ENCODE peak calls at places on chromosome 17, in five cellular contexts. N is neuronal stem cell; R is cardiac muscle cell; C is CD8-positive, alpha-beta memory T cell; Y is sigmoid colon. L is an unnamed sample. For H3K4me1, the result is how much of the 10 kb centered on the place peaks cover.

GRCh38 chr17:72280881-72281280 is 160.1 kb downstream of the SOX9 start:
- DNase-seq in N (no peak), R (no peak), C (no peak), Y (no peak), L (no peak)

GRCh38 chr17:58121925-58122324 is 26.3 kb upstream of the OR4D1 start:
- DNase-seq in N (no peak), R (peak), C (peak), Y (no peak), L (peak)

GRCh38 chr17:62062313-62062712 is 2.8 kb downstream of the MED13 start:
- DNase-seq in N (no peak), R (peak), C (no peak), Y (no peak), L (no peak)

GRCh38 chr17:80586464-80587228 is 42.0 kb downstream of the RPTOR start:
- DNase-seq in N (no peak), R (no peak), C (no peak), Y (no peak), L (no peak)

GRCh38 chr17:37494401-37494831 is 4.7 kb downstream of the DUSP14 start:
- DNase-seq in N (no peak), R (peak), C (no peak), Y (no peak), L (no peak)

GRCh38 chr17:8791910-8792270 is 7.3 kb downstream of the MFSD6L start:
- DNase-seq in N (no peak), R (peak), C (no peak), Y (no peak), L (no peak)

GRCh38 chr17:64686705-64687104 is 24.6 kb upstream of the SMURF2 start:
- DNase-seq in N (no peak), R (no peak), C (no peak), Y (no peak), L (no peak)

GRCh38 chr17:35432176-35433074 is at the start of gene SLFN12:
- DNase-seq in N (peak), R (peak), C (peak), Y (peak), L (peak)

GRCh38 chr17:72795941-72796340 is 296.5 kb downstream of the SLC39A11 start:
- DNase-seq in N (no peak), R (no peak), C (no peak), Y (no peak), L (no peak)

GRCh38 chr17:31693433-31694210 is 165.4 kb downstream of the COPRS start:
- DNase-seq in N (no peak), R (peak), C (no peak), Y (no peak), L (no peak)

GRCh38 chr17:56440391-56440790 is 153.1 kb upstream of the NOG start:
- DNase-seq in N (no peak), R (no peak), C (no peak), Y (no peak), L (no peak)

GRCh38 chr17:38920374-38921291 is 4.8 kb upstream of the LASP1NB start:
- DNase-seq in N (no peak), R (no peak), C (no peak), Y (peak), L (no peak)
- H3K4me1 ChIP-seq in N (under half), R (under half), C (under half), Y (under half), L (under half)

GRCh38 chr17:30291571-30292489 is at the start of gene BLMH:
- DNase-seq in N (peak), R (peak), C (peak), Y (peak), L (peak)

GRCh38 chr17:30290696-30291570 is 811 bp downstream of the BLMH start:
- DNase-seq in N (peak), R (peak), C (no peak), Y (peak), L (peak)

GRCh38 chr17:30292490-30292858 is 730 bp upstream of the BLMH start:
- DNase-seq in N (no peak), R (no peak), C (no peak), Y (no peak), L (no peak)

DNA sequence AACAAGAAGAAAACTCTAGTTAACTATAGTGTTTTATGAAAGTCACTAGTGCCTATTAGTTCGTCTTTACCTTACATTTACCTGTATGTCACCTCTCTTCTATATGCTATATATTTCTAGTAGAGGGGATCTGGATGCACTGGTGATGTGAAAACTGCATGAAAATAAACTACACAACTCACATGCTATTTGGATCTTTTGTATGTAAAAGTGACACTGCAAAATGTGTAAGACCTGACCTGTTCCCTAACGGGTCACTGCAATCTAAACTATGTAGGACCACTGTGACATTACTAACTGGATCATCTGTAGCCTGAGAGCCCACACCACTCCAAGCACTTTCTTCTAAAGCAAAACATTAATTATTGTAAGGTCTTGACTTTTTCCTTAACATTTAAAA is 1.7 kb downstream of the BLMH start:
- DNase-seq in N (no peak), R (no peak), C (no peak), Y (no peak), L (no peak)
- H3K27ac ChIP-seq in N (no peak), R (no peak), C (no peak), Y (no peak), L (no peak)

DNA sequence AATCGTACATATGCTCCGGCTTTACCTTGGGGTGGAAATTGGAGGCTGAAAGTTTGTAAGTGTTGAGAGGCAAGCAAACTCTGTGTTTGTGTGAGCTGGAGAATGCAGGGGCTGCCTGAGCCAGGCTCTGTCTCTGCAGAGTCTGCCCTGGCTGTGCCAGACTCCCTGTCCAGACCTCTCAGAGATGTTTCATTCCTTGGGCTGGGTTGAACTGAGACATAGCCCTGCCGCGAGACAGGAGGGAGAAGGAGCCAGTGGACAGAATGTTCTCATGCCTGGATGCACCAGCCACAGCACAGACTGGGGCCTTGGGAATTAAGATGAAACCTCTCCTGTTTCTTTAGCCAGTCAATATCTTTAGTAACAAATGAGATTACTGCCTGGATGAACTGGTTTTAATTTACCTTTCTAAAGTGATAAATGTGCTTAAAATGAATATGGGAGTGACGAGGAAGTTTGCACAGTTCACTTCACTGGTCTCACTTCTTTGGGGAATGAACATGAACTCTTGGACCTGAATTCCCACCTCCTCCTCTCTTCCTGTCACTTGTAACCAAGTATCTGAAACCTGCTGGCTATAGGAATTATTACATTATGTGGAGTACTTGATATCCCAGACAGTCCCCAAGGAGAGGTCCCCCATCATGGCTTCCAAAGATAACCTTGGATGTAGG is 40.1 kb downstream of the YPEL2 start:
- DNase-seq in N (no peak), R (no peak), C (no peak), Y (peak), L (no peak)
- H3K4me1 ChIP-seq in N (half or more), R (half or more), C (half or more), Y (half or more), L (half or more)

GRCh38 chr17:78777886-78778285 is 4.2 kb downstream of the CYTH1 start:
- DNase-seq in N (no peak), R (no peak), C (peak), Y (peak), L (peak)
- H3K27ac ChIP-seq in N (no peak), R (no peak), C (peak), Y (no peak), L (peak)

GRCh38 chr17:50219939-50220465 is 18.6 kb upstream of the COL1A1 start:
- DNase-seq in N (no peak), R (peak), C (no peak), Y (no peak), L (no peak)

GRCh38 chr17:50220811-50221210 is 19.4 kb upstream of the COL1A1 start:
- DNase-seq in N (no peak), R (no peak), C (no peak), Y (no peak), L (no peak)

GRCh38 chr17:50222922-50223321 is 21.5 kb upstream of the COL1A1 start:
- DNase-seq in N (no peak), R (no peak), C (no peak), Y (no peak), L (no peak)

GRCh38 chr17:50219345-50219744 is 17.9 kb upstream of the COL1A1 start:
- DNase-seq in N (no peak), R (peak), C (no peak), Y (no peak), L (no peak)

GRCh38 chr17:50221500-50222480 is 20.4 kb upstream of the COL1A1 start:
- DNase-seq in N (no peak), R (peak), C (no peak), Y (peak), L (no peak)
- H3K4me1 ChIP-seq in N (under half), R (under half), C (under half), Y (half or more), L (under half)

DNA sequence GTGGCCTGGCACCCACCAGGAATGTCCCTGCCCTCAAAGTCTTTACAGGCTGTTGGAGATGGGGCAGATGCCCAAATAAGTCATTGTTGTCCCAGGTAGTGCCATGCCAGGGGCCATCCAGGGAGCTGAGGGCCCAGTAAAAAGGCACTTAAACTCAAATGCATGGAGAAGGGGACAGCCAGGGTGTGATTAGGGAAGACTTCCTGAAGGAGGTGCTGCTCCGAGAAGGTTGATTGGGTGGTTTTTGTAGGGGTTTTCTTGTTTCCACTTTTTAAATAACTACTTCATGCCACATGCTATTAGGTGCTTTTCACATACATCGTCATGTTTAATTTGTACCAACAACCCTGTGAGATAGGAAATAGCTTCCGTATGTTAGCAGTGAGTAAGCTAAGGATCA is 66.9 kb downstream of the RAI1 start:
- DNase-seq in N (no peak), R (no peak), C (no peak), Y (no peak), L (no peak)
- H3K27ac ChIP-seq in N (no peak), R (no peak), C (no peak), Y (no peak), L (no peak)

DNA sequence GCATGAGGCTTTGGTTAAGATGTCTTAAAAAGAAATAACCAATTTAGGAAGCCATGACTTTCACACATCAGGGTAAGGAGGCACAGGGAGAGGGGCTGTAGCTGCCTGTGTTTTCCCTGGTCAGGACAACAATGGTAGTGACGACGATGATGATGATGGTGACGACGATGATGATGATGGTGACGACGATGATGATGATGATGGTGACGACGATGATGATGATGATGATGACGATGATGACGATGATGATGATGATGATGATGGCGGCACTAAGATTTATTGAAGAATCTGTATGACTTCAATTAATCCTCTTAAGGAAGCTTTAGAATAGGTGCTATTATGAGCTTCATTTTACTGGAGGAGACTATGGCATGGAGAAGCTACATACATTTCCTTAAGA is 284.1 kb upstream of the TNRC6C start:
- DNase-seq in N (no peak), R (no peak), C (no peak), Y (peak), L (no peak)
- H3K4me1 ChIP-seq in N (under half), R (under half), C (under half), Y (under half), L (under half)

GRCh38 chr17:55268649-55269480 is 4.1 kb downstream of the HLF start:
- DNase-seq in N (no peak), R (no peak), C (no peak), Y (no peak), L (no peak)
- H3K27ac ChIP-seq in N (no peak), R (no peak), C (no peak), Y (peak), L (no peak)